ENCODE peak calls at places on chromosome 14, in five cellular contexts. P is HCT116, C is kidney epithelial cell, S is epithelial cell of esophagus, H is GM23248. K is an unnamed sample.

GRCh38 chr14:103521438-103521961 is 1.1 kb downstream of the CKB start:
- DNase-seq in P (no peak), C (no peak), S (no peak), H (peak; percentile 40), K (no peak)

GRCh38 chr14:99320105-99320572 is 48.1 kb upstream of the BCL11B start:
- DNase-seq in P (peak; percentile 21), C (peak; percentile 4), S (peak; percentile 60), H (peak; percentile 54), K (no peak)

GRCh38 chr14:70731447-70732239 is 77.7 kb downstream of the MAP3K9 start:
- DNase-seq in P (no peak), C (no peak), S (peak; percentile 68), H (no peak), K (peak; percentile 69)

GRCh38 chr14:40981247-40981646 is 625.4 kb upstream of the LRFN5 start:
- DNase-seq in P (no peak), C (peak; percentile 5), S (peak; percentile 65), H (no peak), K (no peak)

GRCh38 chr14:69535230-69535848 is 39.3 kb downstream of the CCDC177 start:
- DNase-seq in P (peak; percentile 42), C (no peak), S (peak; percentile 66), H (peak; percentile 73), K (no peak)

GRCh38 chr14:84657866-84658385 is 872.0 kb upstream of the FLRT2 start:
- DNase-seq in P (no peak), C (no peak), S (no peak), H (no peak), K (no peak)

GRCh38 chr14:52175982-52176502 is 91.5 kb upstream of the PTGDR start:
- DNase-seq in P (no peak), C (no peak), S (no peak), H (no peak), K (no peak)

GRCh38 chr14:34718750-34719304 is 4.4 kb upstream of the CFL2 start:
- DNase-seq in P (no peak), C (no peak), S (no peak), H (peak; percentile 71), K (no peak)

GRCh38 chr14:28577711-28578131 is 188.9 kb upstream of the FOXG1 start:
- DNase-seq in P (no peak), C (no peak), S (peak; percentile 38), H (no peak), K (no peak)

GRCh38 chr14:77498120-77498979 is at the start of gene ISM2:
- DNase-seq in P (no peak), C (no peak), S (peak; percentile 56), H (peak; percentile 75), K (no peak)

GRCh38 chr14:104363891-104364760 is 215.4 kb upstream of the C14orf180 start:
- DNase-seq in P (no peak), C (no peak), S (no peak), H (no peak), K (no peak)

GRCh38 chr14:84785997-84786396 is 743.9 kb upstream of the FLRT2 start:
- DNase-seq in P (no peak), C (no peak), S (peak; percentile 9), H (no peak), K (no peak)

GRCh38 chr14:95770777-95771176 is 56.9 kb upstream of the TCL1A start:
- DNase-seq in P (no peak), C (no peak), S (no peak), H (peak; percentile 2), K (no peak)

GRCh38 chr14:104603623-104604401 is 760 bp downstream of the TMEM179 start:
- DNase-seq in P (no peak), C (no peak), S (no peak), H (no peak), K (no peak)

GRCh38 chr14:106044949-106045596 is 518.7 kb downstream of the TMEM121 start:
- DNase-seq in P (peak; percentile 36), C (no peak), S (peak; percentile 1), H (peak; percentile 40), K (no peak)

GRCh38 chr14:68970736-68971135 is 8.4 kb downstream of the ACTN1 start:
- DNase-seq in P (no peak), C (no peak), S (no peak), H (no peak), K (no peak)

GRCh38 chr14:80638620-80639215 is 302.8 kb downstream of the CEP128 start:
- DNase-seq in P (peak; percentile 12), C (peak; percentile 54), S (peak; percentile 77), H (peak; percentile 80), K (no peak)